ENCODE peak calls at places on chromosomes 12 and 14, in five cellular contexts. A is NCI-H2107, H is AG08395, P is right cardiac atrium, E is progenitor cell of endocrine pancreas. Z is an unnamed sample.
A peak's percentile ranks its signal among the peaks of the same experiment; 100 is the strongest.

GRCh38 chr14:99749142-99749541 is 44.1 kb upstream of the EML1 start:
- DNase-seq in A (no peak), H (no peak), E (no peak), P (no peak), Z (no peak)

GRCh38 chr12:122106891-122107660 is 28.5 kb downstream of the MLXIP start:
- DNase-seq in H (peak; percentile 69), A (peak; percentile 72), P (peak; percentile 49), E (no peak), Z (no peak)

GRCh38 chr12:110349521-110350151 is 53.9 kb downstream of the ANAPC7 start:
- DNase-seq in E (no peak), P (no peak), A (no peak), H (no peak), Z (no peak)

GRCh38 chr12:18428416-18428815 is 167.1 kb downstream of the PIK3C2G start:
- DNase-seq in P (no peak), A (no peak), E (no peak), H (no peak), Z (no peak)

GRCh38 chr12:114662512-114663177 is 21.3 kb downstream of the TBX3 start:
- DNase-seq in P (peak; percentile 73), A (peak; percentile 31), H (peak; percentile 84), E (peak; percentile 79), Z (peak; percentile 34)

GRCh38 chr12:111255261-111255660 is 113.6 kb downstream of the PHETA1 start:
- DNase-seq in A (no peak), E (no peak), P (no peak), H (no peak), Z (no peak)

GRCh38 chr14:66405158-66405557 is 81.0 kb upstream of the CCDC196 start:
- DNase-seq in P (no peak), E (peak; percentile 11), A (no peak), H (no peak), Z (no peak)

GRCh38 chr12:127293507-127294310 is 973.3 kb upstream of the TMEM132C start:
- DNase-seq in A (no peak), H (peak; percentile 85), E (peak; percentile 34), P (peak; percentile 41), Z (no peak)

GRCh38 chr14:83291716-83292115 is 1758.1 kb upstream of the SEL1L start:
- DNase-seq in E (no peak), P (no peak), H (no peak), A (no peak), Z (no peak)

GRCh38 chr12:67320614-67321305 is 51.6 kb downstream of the CAND1 start:
- DNase-seq in A (no peak), H (no peak), E (no peak), P (no peak), Z (no peak)

GRCh38 chr14:100406505-100407131 is 83.5 kb downstream of the SLC25A47 start:
- DNase-seq in A (no peak), P (no peak), H (peak; percentile 30), E (no peak), Z (no peak)

GRCh38 chr14:31336646-31337045 is 83.7 kb downstream of the HEATR5A start:
- DNase-seq in E (no peak), H (no peak), A (no peak), P (no peak), Z (peak; percentile 40)

GRCh38 chr14:104280902-104281767 is 142.7 kb downstream of the KIF26A start:
- DNase-seq in A (no peak), E (peak; percentile 9), H (no peak), P (no peak), Z (no peak)

GRCh38 chr14:36316131-36316530 is 4.3 kb downstream of the MBIP start:
- DNase-seq in H (no peak), A (peak; percentile 72), E (no peak), P (no peak), Z (no peak)

GRCh38 chr14:32711103-32711680 is 227.5 kb upstream of the NPAS3 start:
- DNase-seq in A (peak; percentile 73), H (peak; percentile 52), P (no peak), E (no peak), Z (no peak)

GRCh38 chr14:74945261-74945851 is 10.0 kb downstream of the PGF start:
- DNase-seq in A (no peak), H (no peak), P (no peak), E (peak; percentile 39), Z (no peak)

GRCh38 chr12:14454098-14454907 is 88.8 kb downstream of the ATF7IP start:
- DNase-seq in E (peak; percentile 25), A (no peak), H (peak; percentile 29), P (no peak), Z (no peak)

GRCh38 chr14:51069065-51069464 is 25.8 kb downstream of the TRIM9 start:
- DNase-seq in P (no peak), E (no peak), H (peak; percentile 4), A (no peak), Z (no peak)

GRCh38 chr14:64891839-64892375 is 12.2 kb upstream of the SPTB start:
- DNase-seq in A (peak; percentile 46), E (no peak), P (no peak), H (peak; percentile 54), Z (peak; percentile 38)

GRCh38 chr12:55831407-55831880 is 2.1 kb upstream of the DNAJC14 start:
- DNase-seq in P (no peak), H (no peak), E (no peak), A (no peak), Z (no peak)

GRCh38 chr12:4148418-4149056 is 125.0 kb upstream of the CCND2 start:
- DNase-seq in A (no peak), P (peak; percentile 38), H (no peak), E (no peak), Z (no peak)

GRCh38 chr12:20455001-20455706 is 86.8 kb downstream of the PDE3A start:
- DNase-seq in P (no peak), E (no peak), H (no peak), A (no peak), Z (no peak)

GRCh38 chr12:131775124-131775903 is 52.9 kb upstream of the MMP17 start:
- DNase-seq in E (no peak), P (no peak), H (no peak), A (no peak), Z (no peak)

GRCh38 chr12:119936705-119937323 is 52.2 kb upstream of the BICDL1 start:
- DNase-seq in E (no peak), A (no peak), H (no peak), P (no peak), Z (no peak)

GRCh38 chr12:5965950-5966383 is 20.9 kb upstream of the ANO2 start:
- DNase-seq in P (peak; percentile 41), E (peak; percentile 61), A (peak; percentile 31), H (peak; percentile 71), Z (no peak)

GRCh38 chr14:51283402-51283825 is 43.4 kb downstream of the TMX1 start:
- DNase-seq in H (peak; percentile 87), P (no peak), A (peak; percentile 65), E (no peak), Z (peak; percentile 77)

GRCh38 chr14:93018401-93018800 is 95.5 kb downstream of the CHGA start:
- DNase-seq in P (no peak), E (no peak), H (no peak), A (no peak), Z (no peak)

GRCh38 chr12:22313276-22313995 is 21.1 kb downstream of the ST8SIA1 start:
- DNase-seq in E (no peak), H (no peak), A (no peak), P (no peak), Z (no peak)

GRCh38 chr14:64303471-64303917 is 9.3 kb upstream of the ESR2 start:
- DNase-seq in P (no peak), E (no peak), A (peak; percentile 83), H (peak; percentile 70), Z (no peak)

GRCh38 chr14:34912182-34912581 is 37.0 kb upstream of the BAZ1A start:
- DNase-seq in H (no peak), A (no peak), P (no peak), E (no peak), Z (no peak)